ENCODE peak calls at places on chromosomes 16 and 17, in nine cellular contexts. One of them, this sample, is unnamed.

GRCh38 chr16:4179020-4179419 is 62.8 kb upstream of the ADCY9 start:
- DNase-seq in lower leg skin: peak; percentile 93
- DNase-seq in OCI-LY7: no peak
- DNase-seq in PC-3: peak; percentile 62
- DNase-seq in heart right ventricle: no peak
- DNase-seq in heart left ventricle: no peak
- DNase-seq in AG09319: no peak
- DNase-seq in HFFc6: no peak
- DNase-seq in GM10248: no peak
- DNase-seq in this sample: no peak

GRCh38 chr17:55606431-55606830 is 95.2 kb upstream of the SMIM36 start:
- DNase-seq in lower leg skin: no peak
- DNase-seq in OCI-LY7: no peak
- DNase-seq in PC-3: no peak
- DNase-seq in heart right ventricle: no peak
- DNase-seq in heart left ventricle: no peak
- DNase-seq in AG09319: no peak
- DNase-seq in HFFc6: no peak
- DNase-seq in GM10248: no peak
- DNase-seq in this sample: no peak

GRCh38 chr17:41049110-41049509 is 2.0 kb upstream of the KRTAP2-1 start:
- DNase-seq in lower leg skin: no peak
- DNase-seq in OCI-LY7: no peak
- DNase-seq in PC-3: peak; percentile 80
- DNase-seq in heart right ventricle: no peak
- DNase-seq in heart left ventricle: no peak
- DNase-seq in AG09319: no peak
- DNase-seq in HFFc6: peak; percentile 93
- DNase-seq in GM10248: peak; percentile 25
- DNase-seq in this sample: no peak

GRCh38 chr17:17186051-17186450 is 20.1 kb downstream of the PLD6 start:
- DNase-seq in lower leg skin: no peak
- DNase-seq in OCI-LY7: no peak
- DNase-seq in PC-3: peak; percentile 73
- DNase-seq in heart right ventricle: no peak
- DNase-seq in heart left ventricle: no peak
- DNase-seq in AG09319: no peak
- DNase-seq in HFFc6: no peak
- DNase-seq in GM10248: peak; percentile 60
- DNase-seq in this sample: peak; percentile 61

GRCh38 chr16:10970065-10970464 is 25.7 kb downstream of the CLEC16A start:
- DNase-seq in lower leg skin: no peak
- DNase-seq in OCI-LY7: no peak
- DNase-seq in PC-3: no peak
- DNase-seq in heart right ventricle: no peak
- DNase-seq in heart left ventricle: no peak
- DNase-seq in AG09319: no peak
- DNase-seq in HFFc6: no peak
- DNase-seq in GM10248: no peak
- DNase-seq in this sample: no peak

GRCh38 chr16:70298988-70299938 is at the start of gene DDX19B:
- DNase-seq in lower leg skin: peak; percentile 96
- DNase-seq in OCI-LY7: peak; percentile 65
- DNase-seq in PC-3: peak; percentile 38
- DNase-seq in heart right ventricle: peak; percentile 79
- DNase-seq in heart left ventricle: peak; percentile 85
- DNase-seq in AG09319: no peak
- DNase-seq in HFFc6: peak; percentile 40
- DNase-seq in GM10248: peak; percentile 81
- DNase-seq in this sample: peak; percentile 81

GRCh38 chr16:19274178-19274797 is 11.2 kb upstream of the CLEC19A start:
- DNase-seq in lower leg skin: no peak
- DNase-seq in OCI-LY7: no peak
- DNase-seq in PC-3: no peak
- DNase-seq in heart right ventricle: no peak
- DNase-seq in heart left ventricle: no peak
- DNase-seq in AG09319: no peak
- DNase-seq in HFFc6: no peak
- DNase-seq in GM10248: no peak
- DNase-seq in this sample: no peak

GRCh38 chr17:40345161-40346034 is 19.1 kb downstream of the GJD3 start:
- DNase-seq in lower leg skin: peak; percentile 94
- DNase-seq in OCI-LY7: no peak
- DNase-seq in PC-3: peak; percentile 32
- DNase-seq in heart right ventricle: peak; percentile 83
- DNase-seq in heart left ventricle: peak; percentile 86
- DNase-seq in AG09319: no peak
- DNase-seq in HFFc6: peak; percentile 40
- DNase-seq in GM10248: no peak
- DNase-seq in this sample: no peak

GRCh38 chr16:70437017-70437581 is 1.8 kb downstream of the ST3GAL2 start:
- DNase-seq in lower leg skin: no peak
- DNase-seq in OCI-LY7: peak; percentile 64
- DNase-seq in PC-3: no peak
- DNase-seq in heart right ventricle: no peak
- DNase-seq in heart left ventricle: no peak
- DNase-seq in AG09319: peak; percentile 88
- DNase-seq in HFFc6: peak; percentile 72
- DNase-seq in GM10248: no peak
- DNase-seq in this sample: no peak

GRCh38 chr17:61770043-61770442 is 93.3 kb downstream of the BRIP1 start:
- DNase-seq in lower leg skin: no peak
- DNase-seq in OCI-LY7: no peak
- DNase-seq in PC-3: no peak
- DNase-seq in heart right ventricle: no peak
- DNase-seq in heart left ventricle: no peak
- DNase-seq in AG09319: no peak
- DNase-seq in HFFc6: peak; percentile 36
- DNase-seq in GM10248: no peak
- DNase-seq in this sample: no peak

GRCh38 chr16:3274490-3274889 is 8.8 kb upstream of the ZNF263 start:
- DNase-seq in lower leg skin: no peak
- DNase-seq in OCI-LY7: peak; percentile 60
- DNase-seq in PC-3: peak; percentile 2
- DNase-seq in heart right ventricle: no peak
- DNase-seq in heart left ventricle: no peak
- DNase-seq in AG09319: no peak
- DNase-seq in HFFc6: no peak
- DNase-seq in GM10248: no peak
- DNase-seq in this sample: no peak

GRCh38 chr17:42937712-42938596 is 26.3 kb downstream of the AARSD1 start:
- DNase-seq in lower leg skin: no peak
- DNase-seq in OCI-LY7: peak; percentile 78
- DNase-seq in PC-3: peak; percentile 59
- DNase-seq in heart right ventricle: peak; percentile 23
- DNase-seq in heart left ventricle: peak; percentile 37
- DNase-seq in AG09319: no peak
- DNase-seq in HFFc6: peak; percentile 63
- DNase-seq in GM10248: peak; percentile 56
- DNase-seq in this sample: peak; percentile 40

GRCh38 chr16:75306102-75306762 is 54.8 kb upstream of the BCAR1 start:
- DNase-seq in lower leg skin: no peak
- DNase-seq in OCI-LY7: no peak
- DNase-seq in PC-3: peak; percentile 20
- DNase-seq in heart right ventricle: no peak
- DNase-seq in heart left ventricle: no peak
- DNase-seq in AG09319: no peak
- DNase-seq in HFFc6: peak; percentile 15
- DNase-seq in GM10248: no peak
- DNase-seq in this sample: no peak

GRCh38 chr17:59572301-59572924 is 7.0 kb downstream of the DHX40 start:
- DNase-seq in lower leg skin: no peak
- DNase-seq in OCI-LY7: no peak
- DNase-seq in PC-3: no peak
- DNase-seq in heart right ventricle: no peak
- DNase-seq in heart left ventricle: no peak
- DNase-seq in AG09319: no peak
- DNase-seq in HFFc6: no peak
- DNase-seq in GM10248: peak; percentile 55
- DNase-seq in this sample: peak; percentile 42

GRCh38 chr16:53967172-53967571 is 263.2 kb downstream of the FTO start:
- DNase-seq in lower leg skin: no peak
- DNase-seq in OCI-LY7: no peak
- DNase-seq in PC-3: no peak
- DNase-seq in heart right ventricle: no peak
- DNase-seq in heart left ventricle: no peak
- DNase-seq in AG09319: no peak
- DNase-seq in HFFc6: no peak
- DNase-seq in GM10248: no peak
- DNase-seq in this sample: no peak

GRCh38 chr16:49491736-49492089 is 118.1 kb downstream of the C16orf78 start:
- DNase-seq in lower leg skin: peak; percentile 86
- DNase-seq in OCI-LY7: no peak
- DNase-seq in PC-3: peak; percentile 20
- DNase-seq in heart right ventricle: peak; percentile 51
- DNase-seq in heart left ventricle: peak; percentile 47
- DNase-seq in AG09319: no peak
- DNase-seq in HFFc6: no peak
- DNase-seq in GM10248: no peak
- DNase-seq in this sample: no peak

GRCh38 chr17:65885484-65885883 is 306.4 kb downstream of the CEP112 start:
- DNase-seq in lower leg skin: no peak
- DNase-seq in OCI-LY7: no peak
- DNase-seq in PC-3: no peak
- DNase-seq in heart right ventricle: no peak
- DNase-seq in heart left ventricle: no peak
- DNase-seq in AG09319: no peak
- DNase-seq in HFFc6: no peak
- DNase-seq in GM10248: no peak
- DNase-seq in this sample: no peak

GRCh38 chr16:78100162-78100467 is 661 bp downstream of the WWOX start:
- DNase-seq in lower leg skin: no peak
- DNase-seq in OCI-LY7: no peak
- DNase-seq in PC-3: no peak
- DNase-seq in heart right ventricle: no peak
- DNase-seq in heart left ventricle: no peak
- DNase-seq in AG09319: no peak
- DNase-seq in HFFc6: no peak
- DNase-seq in GM10248: no peak
- DNase-seq in this sample: no peak
- TF ChIP-seq CTCF in lower leg skin: no peak
- TF ChIP-seq CTCF in OCI-LY7: no peak
- TF ChIP-seq CTCF in PC-3: no peak
- TF ChIP-seq CTCF in heart right ventricle: no peak
- TF ChIP-seq CTCF in heart left ventricle: no peak
- TF ChIP-seq CTCF in AG09319: no peak
- TF ChIP-seq CTCF in HFFc6: peak; percentile 7
- TF ChIP-seq CTCF in GM10248: no peak
- TF ChIP-seq CTCF in this sample: no peak

DNA sequence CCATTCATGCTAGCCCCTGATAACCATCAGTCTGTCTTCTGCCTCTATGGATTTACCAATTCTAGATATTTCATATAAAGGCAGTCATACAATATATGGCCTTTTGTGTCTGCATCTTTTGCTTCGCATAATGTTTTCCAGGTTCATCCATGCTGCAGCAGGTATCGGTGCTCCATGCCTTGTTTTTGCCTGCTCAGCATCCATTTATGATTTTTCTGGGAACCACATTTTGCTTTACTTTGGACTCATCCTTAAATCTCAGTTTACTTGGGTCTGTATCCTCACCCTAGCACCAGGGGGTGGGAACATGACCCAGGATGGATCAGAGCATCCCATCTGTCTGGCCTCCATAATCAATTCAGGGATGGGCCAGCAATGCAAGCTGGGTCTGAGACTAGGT is 325.7 kb downstream of the XYLT1 start:
- DNase-seq in lower leg skin: no peak
- DNase-seq in OCI-LY7: no peak
- DNase-seq in PC-3: no peak
- DNase-seq in heart right ventricle: no peak
- DNase-seq in heart left ventricle: no peak
- DNase-seq in AG09319: no peak
- DNase-seq in HFFc6: no peak
- DNase-seq in GM10248: no peak
- DNase-seq in this sample: no peak
- TF ChIP-seq CTCF in lower leg skin: no peak
- TF ChIP-seq CTCF in OCI-LY7: no peak
- TF ChIP-seq CTCF in PC-3: no peak
- TF ChIP-seq CTCF in heart right ventricle: no peak
- TF ChIP-seq CTCF in heart left ventricle: no peak
- TF ChIP-seq CTCF in AG09319: no peak
- TF ChIP-seq CTCF in HFFc6: no peak
- TF ChIP-seq CTCF in GM10248: no peak
- TF ChIP-seq CTCF in this sample: no peak

GRCh38 chr16:425082-425718 is at the start of gene RAB11FIP3:
- DNase-seq in lower leg skin: peak; percentile 96
- DNase-seq in OCI-LY7: peak; percentile 90
- DNase-seq in PC-3: peak; percentile 61
- DNase-seq in heart right ventricle: peak; percentile 82
- DNase-seq in heart left ventricle: peak; percentile 86
- DNase-seq in AG09319: peak; percentile 31
- DNase-seq in HFFc6: peak; percentile 26
- DNase-seq in GM10248: peak; percentile 96
- DNase-seq in this sample: peak; percentile 99
- TF ChIP-seq CTCF in lower leg skin: no peak
- TF ChIP-seq CTCF in OCI-LY7: no peak
- TF ChIP-seq CTCF in PC-3: peak; percentile 29
- TF ChIP-seq CTCF in heart right ventricle: peak; percentile 48
- TF ChIP-seq CTCF in heart left ventricle: no peak
- TF ChIP-seq CTCF in AG09319: peak; percentile 12
- TF ChIP-seq CTCF in HFFc6: peak; percentile 56
- TF ChIP-seq CTCF in GM10248: no peak
- TF ChIP-seq CTCF in this sample: peak; percentile 1

GRCh38 chr16:67613808-67614207 is 31.1 kb upstream of the CARMIL2 start:
- DNase-seq in lower leg skin: no peak
- DNase-seq in OCI-LY7: peak; percentile 8
- DNase-seq in PC-3: peak; percentile 11
- DNase-seq in heart right ventricle: no peak
- DNase-seq in heart left ventricle: no peak
- DNase-seq in AG09319: no peak
- DNase-seq in HFFc6: no peak
- DNase-seq in GM10248: no peak
- DNase-seq in this sample: no peak
- TF ChIP-seq CTCF in lower leg skin: no peak
- TF ChIP-seq CTCF in OCI-LY7: peak; percentile 66
- TF ChIP-seq CTCF in PC-3: peak; percentile 44
- TF ChIP-seq CTCF in heart right ventricle: no peak
- TF ChIP-seq CTCF in heart left ventricle: no peak
- TF ChIP-seq CTCF in AG09319: no peak
- TF ChIP-seq CTCF in HFFc6: peak; percentile 17
- TF ChIP-seq CTCF in GM10248: peak; percentile 13
- TF ChIP-seq CTCF in this sample: no peak

GRCh38 chr17:80949451-80950421 is 41.9 kb upstream of the CHMP6 start:
- DNase-seq in lower leg skin: peak; percentile 80
- DNase-seq in OCI-LY7: no peak
- DNase-seq in PC-3: no peak
- DNase-seq in heart right ventricle: no peak
- DNase-seq in heart left ventricle: peak; percentile 28
- DNase-seq in AG09319: no peak
- DNase-seq in HFFc6: no peak
- DNase-seq in GM10248: no peak
- DNase-seq in this sample: no peak
- TF ChIP-seq CTCF in lower leg skin: no peak
- TF ChIP-seq CTCF in OCI-LY7: peak; percentile 23
- TF ChIP-seq CTCF in PC-3: peak; percentile 23
- TF ChIP-seq CTCF in heart right ventricle: peak; percentile 12
- TF ChIP-seq CTCF in heart left ventricle: no peak
- TF ChIP-seq CTCF in AG09319: no peak
- TF ChIP-seq CTCF in HFFc6: no peak
- TF ChIP-seq CTCF in GM10248: no peak
- TF ChIP-seq CTCF in this sample: no peak